ENCODE peak calls at places on chromosomes 1 and 21, in ten cellular contexts. T, A, Q, O, M, N, R, K, P and S are unnamed samples.

GRCh38 chr1:226692868-226693267 is 46.2 kb downstream of the ITPKB start:
- DNase-seq in O (no peak), M (no peak), T (no peak), Q (no peak), N (no peak), P (no peak), R (no peak), A (no peak), K (no peak), S (no peak)

GRCh38 chr1:43225168-43225567 is 44.6 kb upstream of the TMEM125 start:
- DNase-seq in M (peak), A (no peak), N (no peak), Q (peak), R (no peak), P (no peak), T (no peak), K (peak), O (no peak), S (peak)

GRCh38 chr1:3473381-3473844 is 18.9 kb downstream of the ARHGEF16 start:
- DNase-seq in M (peak), R (no peak), N (no peak), P (peak), A (peak), O (no peak), Q (no peak), K (no peak), T (no peak), S (peak)

GRCh38 chr1:24984300-24984699 is 54.2 kb upstream of the RUNX3 start:
- DNase-seq in O (no peak), R (no peak), M (no peak), T (no peak), Q (no peak), A (no peak), P (no peak), K (no peak), N (no peak), S (no peak)

GRCh38 chr1:186404454-186405051 is 28.9 kb downstream of the ODR4 start:
- DNase-seq in Q (peak), R (no peak), P (peak), M (peak), A (peak), N (no peak), K (peak), O (no peak), T (no peak), S (peak)

GRCh38 chr1:238558156-238558555 is 667.4 kb upstream of the ZP4 start:
- DNase-seq in P (peak), N (no peak), M (peak), Q (no peak), R (no peak), A (no peak), T (no peak), O (no peak), K (no peak), S (peak)

GRCh38 chr1:44707959-44708831 is 22.8 kb downstream of the RNU5D-1 start:
- DNase-seq in O (peak), P (peak), R (peak), Q (peak), N (no peak), M (peak), K (peak), T (no peak), A (no peak), S (peak)

GRCh38 chr21:31124005-31124404 is 85.7 kb upstream of the KRTAP19-8 start:
- DNase-seq in O (no peak), N (no peak), Q (peak), M (no peak), T (no peak), P (no peak), K (peak), A (no peak), R (no peak), S (no peak)

GRCh38 chr1:222096883-222097282 is 355.0 kb upstream of the DUSP10 start:
- DNase-seq in M (peak), R (no peak), Q (no peak), N (no peak), A (no peak), O (no peak), K (no peak), T (no peak), P (peak), S (peak)

GRCh38 chr1:44606701-44607281 is 67.5 kb downstream of the TMEM53 start:
- DNase-seq in R (no peak), M (no peak), T (no peak), Q (no peak), K (no peak), P (no peak), N (no peak), O (no peak), A (no peak), S (no peak)

GRCh38 chr1:11176081-11176706 is 13.0 kb upstream of the ANGPTL7 start:
- DNase-seq in P (no peak), K (no peak), O (no peak), A (no peak), Q (no peak), N (peak), R (peak), T (no peak), M (no peak), S (no peak)

GRCh38 chr1:111887875-111888274 is 101.6 kb downstream of the KCND3 start:
- DNase-seq in A (no peak), R (no peak), N (no peak), O (no peak), Q (no peak), K (no peak), M (no peak), T (no peak), P (no peak), S (no peak)

GRCh38 chr1:91502138-91502881 is 1.7 kb downstream of the CDC7 start:
- DNase-seq in M (no peak), K (no peak), O (no peak), P (no peak), A (no peak), Q (no peak), R (no peak), T (no peak), N (no peak), S (no peak)

GRCh38 chr1:28518745-28519341 is 13.0 kb downstream of the RCC1 start:
- DNase-seq in R (no peak), M (no peak), O (peak), T (no peak), P (peak), Q (peak), K (no peak), A (no peak), N (no peak), S (no peak)

GRCh38 chr1:76572229-76572628 is 295.1 kb upstream of the ST6GALNAC5 start:
- DNase-seq in A (no peak), Q (no peak), K (no peak), M (no peak), R (no peak), P (no peak), N (no peak), O (no peak), T (no peak), S (no peak)

GRCh38 chr1:18119289-18119688 is 11.7 kb downstream of the IGSF21 start:
- DNase-seq in K (no peak), P (no peak), A (no peak), M (no peak), Q (no peak), O (no peak), R (no peak), T (no peak), N (no peak), S (no peak)

GRCh38 chr1:226952121-226952441 is 12.0 kb downstream of the COQ8A start:
- DNase-seq in R (no peak), O (no peak), T (no peak), K (no peak), N (no peak), Q (no peak), M (no peak), A (no peak), P (no peak), S (no peak)

GRCh38 chr1:72137665-72138064 is 144.7 kb downstream of the NEGR1 start:
- DNase-seq in N (no peak), T (no peak), K (no peak), R (no peak), P (no peak), Q (no peak), A (no peak), O (no peak), M (no peak), S (no peak)

GRCh38 chr1:218048828-218049227 is 236.3 kb upstream of the RRP15 start:
- DNase-seq in M (no peak), T (no peak), A (no peak), R (no peak), O (no peak), P (no peak), K (peak), Q (no peak), N (no peak), S (no peak)

GRCh38 chr21:20662523-20662922 is 335.7 kb upstream of the NCAM2 start:
- DNase-seq in Q (no peak), A (no peak), K (peak), N (no peak), P (no peak), M (no peak), O (no peak), T (no peak), R (peak), S (no peak)

GRCh38 chr1:41102208-41102607 is 80.7 kb upstream of the SLFNL1 start:
- DNase-seq in K (no peak), A (peak), P (peak), Q (no peak), M (peak), T (no peak), O (peak), N (peak), R (no peak), S (peak)

GRCh38 chr1:184419734-184420161 is 32.9 kb downstream of the C1orf21 start:
- DNase-seq in O (no peak), Q (no peak), R (no peak), M (peak), P (peak), N (no peak), K (no peak), A (no peak), T (no peak), S (peak)

GRCh38 chr1:206687251-206687914 is 2.7 kb downstream of the MAPKAPK2 start:
- DNase-seq in T (no peak), O (no peak), M (no peak), Q (no peak), P (no peak), K (no peak), N (no peak), R (no peak), A (no peak), S (no peak)

GRCh38 chr1:208510192-208510952 is 266.2 kb upstream of the PLXNA2 start:
- DNase-seq in P (peak), M (peak), Q (no peak), O (no peak), A (no peak), K (no peak), N (no peak), R (no peak), T (no peak), S (peak)

GRCh38 chr1:109240158-109241152 is 8.9 kb upstream of the CELSR2 start:
- DNase-seq in P (peak), N (peak), R (peak), O (peak), M (peak), K (peak), Q (no peak), A (no peak), T (no peak), S (peak)

GRCh38 chr1:17314491-17314971 is 6.5 kb downstream of the PADI4 start:
- DNase-seq in M (peak), R (no peak), A (no peak), Q (no peak), K (no peak), O (no peak), N (no peak), P (no peak), T (no peak), S (no peak)

GRCh38 chr1:200428482-200429205 is 18.8 kb upstream of the ZNF281 start:
- DNase-seq in A (no peak), T (no peak), K (no peak), O (no peak), Q (peak), N (no peak), R (no peak), M (peak), P (no peak), S (no peak)

GRCh38 chr1:227131193-227131592 is 187.1 kb downstream of the CDC42BPA start:
- DNase-seq in K (peak), R (no peak), N (no peak), O (no peak), M (peak), P (peak), A (peak), T (no peak), Q (peak), S (peak)

GRCh38 chr1:20087668-20088067 is 17.7 kb downstream of the PLA2G5 start:
- DNase-seq in P (no peak), A (no peak), N (no peak), M (no peak), O (no peak), T (no peak), Q (peak), R (peak), K (peak), S (no peak)

GRCh38 chr1:56557746-56558145 is 21.6 kb downstream of the PLPP3 start:
- DNase-seq in N (no peak), Q (no peak), R (no peak), A (no peak), O (no peak), T (peak), K (no peak), M (no peak), P (no peak), S (no peak)

GRCh38 chr1:91803847-91804545 is 82.0 kb downstream of the TGFBR3 start:
- DNase-seq in P (peak), R (no peak), M (no peak), K (no peak), T (no peak), O (peak), Q (peak), N (no peak), A (no peak), S (peak)

GRCh38 chr1:163436133-163436532 is 114.4 kb downstream of the NUF2 start:
- DNase-seq in P (no peak), M (no peak), K (no peak), O (no peak), A (no peak), T (no peak), Q (no peak), N (no peak), R (no peak), S (no peak)

GRCh38 chr1:160807738-160808137 is 11.8 kb downstream of the LY9 start:
- DNase-seq in R (no peak), P (no peak), A (no peak), O (no peak), N (no peak), M (no peak), T (no peak), K (peak), Q (no peak), S (no peak)
- TF ChIP-seq CTCF in R (no peak), P (no peak), A (no peak), O (no peak), N (no peak), M (no peak), T (no peak), K (peak), Q (peak), S (no peak)

DNA sequence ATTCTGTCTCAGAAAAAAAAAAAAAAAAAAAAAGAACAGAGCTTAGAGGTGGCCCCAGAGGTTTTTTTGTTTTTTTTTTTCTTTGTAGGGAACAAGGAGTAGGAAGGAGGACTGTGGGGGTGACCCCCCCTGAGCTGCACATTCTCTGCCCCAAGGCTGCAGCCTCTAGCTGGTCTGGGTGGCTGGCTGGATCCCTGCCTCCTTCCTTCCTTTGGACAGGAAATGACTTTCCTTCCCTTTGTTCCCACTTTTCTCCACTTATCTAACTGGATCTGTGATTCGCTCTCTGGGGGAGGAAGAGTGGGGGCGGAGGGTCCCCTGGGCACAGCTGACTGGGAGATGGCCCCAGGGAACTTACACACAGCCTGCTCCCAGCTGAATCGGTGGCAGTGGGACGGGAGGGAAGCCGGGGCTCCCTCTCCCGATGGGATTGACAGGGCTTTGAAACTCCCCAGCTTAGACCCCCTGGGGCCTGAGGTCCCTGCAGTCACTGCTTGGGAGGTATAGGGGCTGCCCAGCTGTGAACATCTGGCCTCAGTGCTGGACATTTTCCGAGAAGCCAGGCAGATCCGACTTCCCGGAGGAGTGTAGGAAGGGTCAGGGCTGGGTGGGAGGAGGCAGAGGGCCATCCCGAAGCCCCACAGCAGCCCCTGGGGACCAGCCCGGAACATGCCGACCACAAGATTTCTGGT is 2.1 kb downstream of the FBLIM1 start:
- DNase-seq in A (peak), T (no peak), K (peak), R (no peak), Q (no peak), M (peak), O (no peak), P (peak), N (peak), S (peak)
- TF ChIP-seq CTCF in A (no peak), T (no peak), K (peak), R (no peak), Q (no peak), M (no peak), O (no peak), P (no peak), N (no peak), S (no peak)

DNA sequence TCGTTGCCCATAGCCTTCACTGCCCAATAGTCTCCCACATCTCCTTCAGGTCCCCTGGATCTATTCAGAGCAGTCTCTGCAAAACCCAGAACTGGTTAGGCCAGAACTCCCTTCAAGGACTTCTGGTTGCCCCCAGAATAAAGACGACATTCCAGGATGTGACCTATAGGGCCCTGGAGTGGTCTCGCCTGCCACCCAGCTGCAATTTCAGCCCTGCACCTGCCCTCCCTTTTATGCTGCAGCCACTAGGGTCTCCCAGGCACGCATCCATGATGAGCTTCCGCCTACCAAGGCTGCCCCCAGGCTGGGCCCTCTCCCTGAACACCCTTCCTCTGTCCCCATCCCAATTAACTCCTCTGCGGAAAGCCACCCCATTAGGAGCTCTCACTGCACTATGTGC is 7.2 kb upstream of the TSPEAR start:
- DNase-seq in P (no peak), R (peak), M (no peak), O (no peak), T (no peak), A (no peak), Q (no peak), N (no peak), K (peak), S (no peak)
- TF ChIP-seq CTCF in P (no peak), R (no peak), M (no peak), O (no peak), T (no peak), A (no peak), Q (peak), N (no peak), K (peak), S (no peak)

GRCh38 chr1:182650678-182651669 is 33.4 kb downstream of the RGS8 start:
- DNase-seq in K (no peak), R (no peak), Q (no peak), M (no peak), N (no peak), P (no peak), T (no peak), A (no peak), O (no peak), S (no peak)

GRCh38 chr1:182643699-182644098 is 39.5 kb upstream of the RGS16 start:
- DNase-seq in P (peak), K (no peak), A (no peak), M (no peak), R (no peak), T (no peak), O (no peak), Q (peak), N (no peak), S (peak)

GRCh38 chr1:182649041-182649440 is 35.3 kb downstream of the RGS8 start:
- DNase-seq in R (no peak), P (no peak), Q (peak), T (no peak), A (no peak), N (no peak), O (no peak), K (no peak), M (no peak), S (no peak)

GRCh38 chr1:182644863-182645262 is 39.5 kb downstream of the RGS8 start:
- DNase-seq in A (no peak), M (no peak), Q (peak), N (no peak), R (no peak), K (no peak), P (no peak), T (no peak), O (no peak), S (no peak)

GRCh38 chr1:182646739-182647138 is 37.6 kb downstream of the RGS8 start:
- DNase-seq in O (no peak), Q (no peak), T (no peak), R (no peak), N (no peak), M (no peak), P (no peak), A (no peak), K (no peak), S (no peak)
- TF ChIP-seq CTCF in O (no peak), Q (no peak), T (no peak), R (no peak), N (no peak), M (no peak), P (no peak), A (no peak), K (no peak), S (no peak)

GRCh38 chr21:42668193-42668592 is 14.8 kb downstream of the PDE9A start:
- DNase-seq in M (no peak), P (no peak), O (no peak), K (no peak), R (no peak), A (no peak), Q (no peak), N (no peak), T (no peak), S (no peak)

GRCh38 chr21:42670058-42670830 is 16.8 kb downstream of the PDE9A start:
- DNase-seq in K (no peak), Q (no peak), A (no peak), N (no peak), T (no peak), O (no peak), M (no peak), R (no peak), P (no peak), S (no peak)

GRCh38 chr21:42670884-42671283 is 17.5 kb downstream of the PDE9A start:
- DNase-seq in P (no peak), Q (no peak), R (no peak), K (no peak), N (no peak), T (no peak), M (no peak), A (no peak), O (no peak), S (no peak)

GRCh38 chr21:42668620-42669019 is 15.2 kb downstream of the PDE9A start:
- DNase-seq in Q (no peak), A (no peak), P (no peak), T (no peak), R (no peak), N (no peak), M (no peak), O (no peak), K (no peak), S (no peak)

DNA sequence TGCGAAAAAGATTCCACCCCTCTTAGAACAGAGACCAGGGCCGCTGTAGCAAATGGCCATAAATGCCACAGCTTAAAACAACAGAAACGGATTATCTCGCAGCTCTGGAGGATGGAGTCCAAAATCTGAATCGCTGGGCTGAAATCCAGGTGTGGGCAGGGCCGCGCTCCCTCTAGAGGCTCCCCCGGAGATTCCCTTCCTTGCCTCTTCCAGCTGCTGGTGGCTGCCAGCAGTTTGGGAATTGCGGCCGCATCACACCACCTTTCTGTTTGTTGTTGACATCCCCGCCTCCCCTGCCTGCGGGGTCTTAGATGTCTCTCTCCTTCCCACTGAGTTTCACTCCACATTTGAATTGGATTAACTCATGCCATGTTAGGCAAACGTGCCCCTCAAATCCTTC is 15.6 kb downstream of the PDE9A start:
- DNase-seq in N (peak), Q (no peak), R (peak), M (peak), P (no peak), O (no peak), T (no peak), K (peak), A (no peak), S (no peak)
- TF ChIP-seq CTCF in N (peak), Q (no peak), R (no peak), M (peak), P (peak), O (no peak), T (no peak), K (peak), A (no peak), S (peak)

GRCh38 chr21:16945580-16945979 is 567.3 kb upstream of the CXADR start:
- DNase-seq in A (no peak), K (no peak), R (no peak), T (no peak), O (no peak), M (peak), N (no peak), Q (no peak), P (no peak), S (peak)

DNA sequence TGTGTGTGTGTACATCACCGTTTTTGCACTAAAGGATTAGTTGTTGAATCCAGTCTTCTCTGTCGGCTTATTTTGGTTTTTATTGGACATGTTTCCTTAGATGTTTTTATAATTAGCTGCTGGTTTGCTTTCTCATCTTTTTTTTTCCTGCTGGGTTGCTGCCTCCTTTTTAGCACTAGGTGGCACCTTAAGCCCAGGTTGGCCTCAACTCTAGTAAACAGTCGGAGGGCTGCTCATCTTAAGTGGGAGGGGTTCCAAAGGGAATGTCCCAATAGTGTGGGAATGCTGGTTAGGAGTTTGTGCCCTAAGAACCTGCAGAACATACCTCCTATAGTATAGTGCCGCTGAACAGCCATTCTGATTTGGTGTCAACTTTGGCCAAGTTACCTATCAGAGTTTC is 570.1 kb upstream of the CXADR start:
- DNase-seq in R (peak), O (no peak), P (peak), K (peak), M (peak), T (no peak), Q (no peak), N (no peak), A (no peak), S (peak)
- TF ChIP-seq CTCF in R (peak), O (no peak), P (no peak), K (peak), M (peak), T (peak), Q (no peak), N (peak), A (peak), S (peak)